ENCODE peak calls at places on chromosomes 11 and 22, in five cellular contexts. I is naive thymus-derived CD4-positive, alpha-beta T cell; W is CD8-positive, alpha-beta T cell; M is heart right ventricle; F is HAP-1. P is an unnamed sample.

GRCh38 chr11:27083782-27084181 is 43.2 kb downstream of the BBOX1 start:
- DNase-seq in W (no peak), F (no peak), M (no peak), I (no peak), P (no peak)

GRCh38 chr22:48980409-48980808 is 847.3 kb downstream of the BRD1 start:
- DNase-seq in I (no peak), F (no peak), W (no peak), M (no peak), P (no peak)

GRCh38 chr22:45927059-45927458 is 49.9 kb downstream of the WNT7B start:
- DNase-seq in I (no peak), M (no peak), F (no peak), W (no peak), P (no peak)

GRCh38 chr11:125925247-125925740 is 20.6 kb upstream of the VSIG10L2 start:
- DNase-seq in W (no peak), I (no peak), M (no peak), F (no peak), P (no peak)

GRCh38 chr22:41478891-41479521 is 10.1 kb downstream of the ACO2 start:
- DNase-seq in I (no peak), F (no peak), W (no peak), M (no peak), P (no peak)

GRCh38 chr11:94169516-94169915 is 40.9 kb downstream of the PANX1 start:
- DNase-seq in F (no peak), M (no peak), I (no peak), W (no peak), P (no peak)

GRCh38 chr11:2445107-2445947 is 519 bp downstream of the KCNQ1 start:
- DNase-seq in M (no peak), F (no peak), W (no peak), I (peak; percentile 46), P (no peak)

GRCh38 chr11:132312161-132312560 is 941.7 kb downstream of the NTM start:
- DNase-seq in I (no peak), W (no peak), M (no peak), F (no peak), P (no peak)

GRCh38 chr22:17272511-17272991 is 53.3 kb upstream of the ADA2 start:
- DNase-seq in I (no peak), W (no peak), F (peak; percentile 17), M (peak; percentile 3), P (no peak)

GRCh38 chr22:20427945-20428417 is 9.6 kb downstream of the SCARF2 start:
- DNase-seq in W (no peak), M (no peak), I (no peak), F (no peak), P (no peak)

GRCh38 chr22:20429254-20430100 is 8.1 kb downstream of the SCARF2 start:
- DNase-seq in I (peak; percentile 78), W (peak; percentile 82), F (peak; percentile 44), M (no peak), P (no peak)

GRCh38 chr22:20430101-20430640 is 7.5 kb downstream of the SCARF2 start:
- DNase-seq in I (no peak), W (no peak), M (no peak), F (no peak), P (no peak)

GRCh38 chr22:20427104-20427944 is 10.3 kb downstream of the SCARF2 start:
- DNase-seq in F (no peak), M (no peak), I (no peak), W (no peak), P (no peak)

DNA sequence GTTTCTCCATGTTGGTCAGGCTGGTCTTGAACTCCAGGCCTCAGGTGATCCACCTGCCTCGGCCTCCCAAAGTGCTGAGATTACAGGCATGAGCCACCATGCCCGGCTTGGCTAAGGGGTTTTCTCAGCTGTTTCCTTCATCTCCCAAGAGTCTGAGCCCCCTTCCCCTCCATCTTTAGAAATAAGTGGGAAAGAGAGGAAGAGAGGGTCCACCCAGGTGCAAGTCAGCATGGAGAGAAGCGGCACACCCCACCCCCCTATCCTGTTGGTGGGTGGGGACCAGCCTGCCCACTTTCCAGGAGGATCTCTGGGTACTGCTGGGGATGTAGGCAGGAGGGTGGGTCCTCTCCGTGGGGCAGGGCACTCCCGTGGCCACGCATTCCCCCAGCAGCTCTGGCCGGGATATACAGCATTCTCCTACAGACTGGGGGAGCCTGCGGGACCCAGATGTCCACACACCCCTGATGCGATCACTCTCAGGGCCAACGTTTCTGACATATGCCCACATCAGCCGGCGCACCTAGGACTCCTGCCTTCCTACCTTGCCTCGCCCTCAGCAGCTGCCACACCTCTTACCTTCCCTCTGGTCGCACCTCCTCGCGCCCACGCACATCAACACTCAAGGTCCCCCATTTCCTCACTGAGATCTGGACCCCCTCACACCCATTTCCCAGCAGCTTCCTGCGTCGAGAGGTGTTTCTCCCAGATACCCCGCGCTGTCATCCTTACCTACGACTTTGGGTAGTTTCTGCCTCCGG is 8.9 kb downstream of the SCARF2 start:
- DNase-seq in W (no peak), M (no peak), I (no peak), F (no peak), P (no peak)
- H3K4me1 ChIP-seq in W (peaks cover 33% of the 10 kb centered on the region), M (peaks cover 25% of the 10 kb centered on the region), I (peaks cover 17% of the 10 kb centered on the region), F (no peaks in the 10 kb centered on the region), P (peaks cover 16% of the 10 kb centered on the region)

GRCh38 chr22:19693581-19693980 is 20.7 kb upstream of the SEPTIN5 start:
- DNase-seq in F (no peak), W (no peak), I (no peak), M (no peak), P (no peak)

GRCh38 chr22:19689408-19689807 is 24.9 kb upstream of the SEPTIN5 start:
- DNase-seq in I (no peak), F (no peak), M (no peak), W (no peak), P (no peak)

GRCh38 chr22:19688301-19689290 is 25.7 kb upstream of the SEPTIN5 start:
- DNase-seq in I (no peak), F (no peak), W (no peak), M (no peak), P (no peak)

GRCh38 chr22:19691721-19692341 is 22.5 kb upstream of the SEPTIN5 start:
- DNase-seq in F (no peak), M (no peak), I (no peak), W (no peak), P (no peak)

DNA sequence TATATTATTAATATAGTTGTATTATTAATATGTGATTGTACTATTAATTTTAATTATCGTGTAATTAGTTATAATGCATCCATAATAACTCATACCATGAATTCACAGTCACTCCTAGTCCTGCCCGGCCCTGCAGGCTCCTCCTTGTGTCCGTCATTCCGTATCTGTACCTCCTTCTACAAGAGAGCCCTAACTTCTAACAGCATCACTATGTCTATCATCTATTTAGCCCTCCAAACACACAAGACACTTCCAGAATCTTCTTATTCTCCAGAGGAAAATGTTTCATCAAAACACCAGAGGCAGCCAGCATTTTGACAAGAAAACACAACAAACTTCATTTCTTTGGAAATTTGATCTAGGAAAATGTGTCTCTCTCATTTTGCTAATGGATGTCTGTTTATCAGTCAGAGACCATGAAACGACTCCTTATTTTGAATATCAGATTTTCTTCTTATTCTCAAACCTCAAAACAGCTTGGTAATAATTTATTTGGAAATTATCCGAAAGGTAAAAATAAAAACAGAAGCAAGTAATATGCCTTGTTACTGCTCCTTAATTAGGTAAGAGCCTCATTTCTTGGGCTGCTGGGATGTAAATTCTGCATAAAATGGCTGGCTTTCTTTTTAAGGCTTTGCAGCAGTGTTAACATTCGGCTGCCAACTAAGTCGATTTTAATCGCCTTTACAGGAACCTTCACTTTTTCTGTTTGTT is 23.1 kb upstream of the SEPTIN5 start:
- DNase-seq in F (no peak), W (no peak), I (no peak), M (no peak), P (no peak)
- H3K4me3 ChIP-seq in F (no peak overlapping the region), W (no peak overlapping the region), I (no peak overlapping the region), M (peak overlapping the region; percentile 17), P (no peak overlapping the region)

GRCh38 chr22:44067901-44068300 is 43.8 kb downstream of the PARVB start:
- DNase-seq in F (no peak), I (no peak), M (no peak), W (no peak), P (no peak)

GRCh38 chr22:44071760-44072159 is 47.7 kb downstream of the PARVB start:
- DNase-seq in M (no peak), I (no peak), F (no peak), W (no peak), P (no peak)

GRCh38 chr22:44067033-44067432 is 42.9 kb downstream of the PARVB start:
- DNase-seq in I (no peak), F (no peak), W (no peak), M (no peak), P (no peak)

GRCh38 chr22:44068422-44069191 is 44.5 kb downstream of the PARVB start:
- DNase-seq in W (no peak), F (no peak), M (peak; percentile 30), I (no peak), P (no peak)

GRCh38 chr22:44070029-44070428 is 45.9 kb downstream of the PARVB start:
- DNase-seq in I (no peak), W (no peak), F (no peak), M (no peak), P (no peak)
- H3K4me1 ChIP-seq in I (no peaks in the 10 kb centered on the region), W (no peaks in the 10 kb centered on the region), F (no peaks in the 10 kb centered on the region), M (peaks cover 41% of the 10 kb centered on the region), P (peaks cover 2% of the 10 kb centered on the region)

GRCh38 chr11:118151421-118151820 is 1.2 kb downstream of the SCN4B start:
- DNase-seq in W (no peak), M (no peak), I (no peak), F (no peak), P (no peak)

GRCh38 chr11:118153516-118153915 is 893 bp upstream of the SCN4B start:
- DNase-seq in F (no peak), M (no peak), I (no peak), W (no peak), P (no peak)

GRCh38 chr11:118153976-118154375 is 1.4 kb upstream of the SCN4B start:
- DNase-seq in M (no peak), F (no peak), W (no peak), I (no peak), P (no peak)

GRCh38 chr11:118152552-118153471 is at the start of gene SCN4B:
- DNase-seq in W (no peak), F (peak; percentile 84), I (peak; percentile 12), M (peak; percentile 73), P (no peak)

DNA sequence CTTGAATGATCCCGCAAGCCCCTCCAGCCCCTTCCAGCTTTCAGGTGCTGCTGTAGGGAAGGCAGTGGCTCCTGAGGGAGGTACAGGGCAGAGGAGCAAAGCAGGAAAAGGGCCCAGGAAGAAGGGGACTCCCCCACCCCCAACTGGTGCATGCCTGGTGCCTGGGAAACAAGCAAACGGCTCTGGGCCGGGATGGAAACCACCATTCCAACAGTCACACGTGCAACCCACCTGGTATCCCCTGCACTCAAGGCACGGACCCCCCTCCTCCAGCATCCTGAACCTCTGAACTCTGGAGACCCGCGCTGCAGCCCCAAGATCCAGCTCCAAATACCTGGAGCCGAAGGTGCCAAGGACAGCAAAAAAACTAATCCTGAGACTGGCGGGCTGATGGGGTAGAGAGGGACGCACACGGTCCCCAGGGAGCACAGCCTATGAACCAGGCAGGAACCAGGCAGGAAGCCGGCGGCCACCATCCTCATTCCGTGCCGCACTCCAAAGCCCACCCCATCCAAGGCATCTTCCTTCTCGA is 537 bp downstream of the SCN4B start:
- DNase-seq in F (peak; percentile 30), I (no peak), W (no peak), M (no peak), P (no peak)
- H3K4me3 ChIP-seq in F (peak overlapping the region; percentile 43), I (no peak overlapping the region), W (no peak overlapping the region), M (peak overlapping the region; percentile 60), P (peak overlapping the region; percentile 72)

P was measured in iPS DF 6.9.